ENCODE peak calls at places on chromosomes 16 and 17, in seven cellular contexts. D is MCF 10A; M is stimulated activated CD8-positive, alpha-beta memory T cell treated with anti-CD3 and anti-CD28 coated beads, Interleukin-15, amount 100 ng/mL, for 1 hour; P is HAP-1; A is Peyer's patch; G is putamen; W is activated T-cell treated with anti-CD3 and anti-CD28 coated beads, Interleukin-2, amount 50 U/mL, for 48 hours. Q is an unnamed sample.

GRCh38 chr16:26111900-26112299 is 420.1 kb downstream of the HS3ST4 start:
- DNase-seq in D (no peak), M (no peak), P (no peak), A (no peak), G (no peak), W (no peak), Q (no peak)

GRCh38 chr16:54446639-54447038 is 160.1 kb upstream of the IRX3 start:
- DNase-seq in D (peak; percentile 94), M (no peak), P (peak; percentile 45), A (no peak), G (peak; percentile 83), W (no peak), Q (no peak)

GRCh38 chr17:78116411-78116810 is 12.1 kb downstream of the TMC6 start:
- DNase-seq in D (no peak), M (no peak), P (no peak), A (no peak), G (no peak), W (no peak), Q (no peak)

GRCh38 chr16:57483725-57484514 is 2.4 kb downstream of the DOK4 start:
- DNase-seq in D (no peak), M (no peak), P (no peak), A (no peak), G (no peak), W (no peak), Q (no peak)

GRCh38 chr17:49621946-49622529 is 46.4 kb downstream of the NXPH3 start:
- DNase-seq in D (no peak), M (no peak), P (no peak), A (no peak), G (no peak), W (no peak), Q (no peak)

GRCh38 chr17:74532115-74532514 is 840 bp upstream of the CD300LB start:
- DNase-seq in D (no peak), M (no peak), P (peak; percentile 74), A (peak; percentile 69), G (peak; percentile 41), W (peak; percentile 14), Q (no peak)

GRCh38 chr17:7883781-7884386 is 4.7 kb upstream of the CHD3 start:
- DNase-seq in D (no peak), M (no peak), P (no peak), A (peak; percentile 36), G (no peak), W (peak; percentile 41), Q (peak; percentile 42)

GRCh38 chr17:77670125-77670524 is 288.4 kb upstream of the TNRC6C start:
- DNase-seq in D (peak; percentile 11), M (no peak), P (no peak), A (no peak), G (no peak), W (no peak), Q (no peak)

GRCh38 chr16:48408688-48409087 is 23.5 kb upstream of the SIAH1 start:
- DNase-seq in D (peak; percentile 41), M (no peak), P (peak; percentile 15), A (no peak), G (no peak), W (no peak), Q (no peak)

GRCh38 chr17:45376606-45377005 is 56.1 kb downstream of the ARHGAP27 start:
- DNase-seq in D (no peak), M (no peak), P (no peak), A (no peak), G (no peak), W (no peak), Q (no peak)

GRCh38 chr17:45451131-45451530 is 18.5 kb upstream of the ARHGAP27 start:
- DNase-seq in D (no peak), M (no peak), P (no peak), A (no peak), G (no peak), W (no peak), Q (no peak)

GRCh38 chr17:79047291-79047920 is 23.4 kb downstream of the C1QTNF1 start:
- DNase-seq in D (no peak), M (no peak), P (no peak), A (no peak), G (no peak), W (no peak), Q (no peak)

GRCh38 chr17:38681096-38681495 is 6.3 kb upstream of the EPOP start:
- DNase-seq in D (no peak), M (no peak), P (no peak), A (no peak), G (no peak), W (no peak), Q (no peak)

GRCh38 chr16:12771341-12771798 is 32.3 kb downstream of the CPPED1 start:
- DNase-seq in D (no peak), M (no peak), P (no peak), A (no peak), G (peak; percentile 77), W (no peak), Q (no peak)

GRCh38 chr16:1188781-1189189 is 35.9 kb downstream of the CACNA1H start:
- DNase-seq in D (peak; percentile 39), M (no peak), P (peak; percentile 73), A (peak; percentile 58), G (no peak), W (peak; percentile 52), Q (peak; percentile 51)

GRCh38 chr17:74961657-74962360 is 10.8 kb downstream of the HID1 start:
- DNase-seq in D (peak; percentile 89), M (peak; percentile 81), P (peak; percentile 95), A (peak; percentile 95), G (peak; percentile 86), W (peak; percentile 90), Q (peak; percentile 77)